ENCODE peak calls at places on chromosomes 4 and X, in ten cellular contexts. P is T-helper 9 cell; L is iPS-NIHi11; D is stimulated activated CD8-positive, alpha-beta memory T cell treated with anti-CD3 and anti-CD28 coated beads, Interleukin-7, amount 100 ng/mL, for 24 hours; J is AG20443; O is stimulated activated CD4-positive, alpha-beta T cell treated with anti-CD3 and anti-CD28 coated beads, Interleukin-4, amount 100 ng/mL, for 4 hours; R is Calu3; U is NCI-H82; Q is hepatic stellate cell; W is osteocyte. Z is an unnamed sample.
A peak's percentile ranks its signal among the peaks of the same experiment; 100 is the strongest.

GRCh38 chrX:93874554-93874953 is 200.5 kb downstream of the FAM133A start:
- DNase-seq in P (no peak), L (peak; percentile 17), D (no peak), J (no peak), O (no peak), R (peak; percentile 12), U (peak; percentile 67), Q (peak; percentile 2), W (no peak), Z (no peak)

GRCh38 chr4:71713611-71714203 is 70.2 kb downstream of the GC start:
- DNase-seq in P (no peak), L (peak; percentile 17), D (no peak), J (peak; percentile 28), O (no peak), R (no peak), U (peak; percentile 39), Q (no peak), W (no peak), Z (peak; percentile 24)

GRCh38 chr4:88054909-88055308 is 47.5 kb downstream of the PKD2 start:
- DNase-seq in P (no peak), L (peak; percentile 46), D (no peak), J (peak; percentile 32), O (no peak), R (peak; percentile 10), U (peak; percentile 44), Q (peak; percentile 16), W (no peak), Z (no peak)

GRCh38 chr4:40502936-40503335 is 126.7 kb downstream of the RBM47 start:
- DNase-seq in P (no peak), L (no peak), D (no peak), J (no peak), O (no peak), R (no peak), U (no peak), Q (no peak), W (no peak), Z (no peak)

GRCh38 chr4:188399834-188400233 is 260.6 kb downstream of the TRIML1 start:
- DNase-seq in P (no peak), L (peak; percentile 42), D (no peak), J (no peak), O (no peak), R (no peak), U (no peak), Q (no peak), W (no peak), Z (no peak)

GRCh38 chr4:74110670-74111069 is 11.7 kb upstream of the CXCL2 start:
- DNase-seq in P (no peak), L (no peak), D (no peak), J (no peak), O (no peak), R (no peak), U (no peak), Q (no peak), W (no peak), Z (no peak)

GRCh38 chr4:108126806-108127205 is 41.9 kb downstream of the LEF1 start:
- DNase-seq in P (no peak), L (no peak), D (no peak), J (no peak), O (no peak), R (no peak), U (no peak), Q (no peak), W (no peak), Z (no peak)

GRCh38 chrX:15401373-15401772 is 17.2 kb upstream of the VEGFD start:
- DNase-seq in P (no peak), L (no peak), D (no peak), J (no peak), O (no peak), R (no peak), U (no peak), Q (no peak), W (no peak), Z (no peak)

GRCh38 chrX:20654596-20655106 is 387.9 kb upstream of the RPS6KA3 start:
- DNase-seq in P (no peak), L (no peak), D (no peak), J (no peak), O (no peak), R (no peak), U (no peak), Q (no peak), W (no peak), Z (no peak)

GRCh38 chr4:101033986-101034385 is 313.3 kb downstream of the PPP3CA start:
- DNase-seq in P (no peak), L (peak; percentile 30), D (no peak), J (no peak), O (no peak), R (no peak), U (peak; percentile 47), Q (no peak), W (no peak), Z (no peak)

GRCh38 chr4:108313546-108314339 is 145.0 kb upstream of the LEF1 start:
- DNase-seq in P (no peak), L (no peak), D (no peak), J (no peak), O (no peak), R (no peak), U (no peak), Q (no peak), W (no peak), Z (no peak)

GRCh38 chr4:184713887-184714286 is 20.0 kb downstream of the CENPU start:
- DNase-seq in P (no peak), L (no peak), D (no peak), J (no peak), O (no peak), R (no peak), U (no peak), Q (no peak), W (no peak), Z (no peak)

GRCh38 chrX:41386222-41386990 is 52.4 kb downstream of the DDX3X start:
- DNase-seq in P (no peak), L (no peak), D (no peak), J (no peak), O (no peak), R (no peak), U (no peak), Q (no peak), W (no peak), Z (no peak)

GRCh38 chr4:22203436-22204011 is 255.0 kb upstream of the KCNIP4 start:
- DNase-seq in P (no peak), L (no peak), D (no peak), J (no peak), O (no peak), R (no peak), U (no peak), Q (no peak), W (no peak), Z (no peak)

Z was measured in GM04504.